ENCODE peak calls at places on chromosome 22, in seven cellular contexts. J is stimulated activated CD8-positive, alpha-beta memory T cell treated with anti-CD3 and anti-CD28 coated beads, Interleukin-4, amount 100 ng/mL, for 48 hours; P is activated CD4-positive, alpha-beta T cell treated with anti-CD3 and anti-CD28 coated beads, Interleukin-2, amount 50 U/mL, for 24 hours; R is GM04504; N is NCI-H510A treated with DMSO at 0.1 percent for 48 hours; I is T1000; V is lung. T is an unnamed sample.

GRCh38 chr22:24465566-24465965 is 29.6 kb upstream of the UPB1 start:
- DNase-seq in J (no peak), P (no peak), R (no peak), N (no peak), I (no peak), V (no peak), T (no peak)

GRCh38 chr22:20422271-20422958 is 15.2 kb downstream of the SCARF2 start:
- DNase-seq in J (no peak), P (no peak), R (peak; percentile 94), N (no peak), I (no peak), V (no peak), T (peak; percentile 38)

GRCh38 chr22:41001722-41002122 is 50.5 kb downstream of the RBX1 start:
- DNase-seq in J (no peak), P (no peak), R (peak; percentile 21), N (no peak), I (peak; percentile 6), V (no peak), T (no peak)

GRCh38 chr22:38531251-38531956 is 25.3 kb upstream of the DDX17 start:
- DNase-seq in J (no peak), P (no peak), R (no peak), N (no peak), I (no peak), V (no peak), T (no peak)

GRCh38 chr22:40022536-40023225 is 27.9 kb downstream of the FAM83F start:
- DNase-seq in J (no peak), P (no peak), R (no peak), N (no peak), I (no peak), V (no peak), T (no peak)

GRCh38 chr22:44668190-44668885 is 33.7 kb upstream of the PRR5 start:
- DNase-seq in J (no peak), P (no peak), R (no peak), N (no peak), I (no peak), V (no peak), T (no peak)

GRCh38 chr22:36224245-36224644 is 15.1 kb downstream of the APOL2 start:
- DNase-seq in J (peak; percentile 18), P (no peak), R (no peak), N (no peak), I (no peak), V (no peak), T (no peak)

GRCh38 chr22:39825661-39826102 is 67.9 kb downstream of the ENTHD1 start:
- DNase-seq in J (no peak), P (no peak), R (no peak), N (no peak), I (no peak), V (no peak), T (no peak)

GRCh38 chr22:20867179-20868099 is 8.6 kb downstream of the SNAP29 start:
- DNase-seq in J (no peak), P (no peak), R (no peak), N (no peak), I (no peak), V (peak; percentile 48), T (no peak)

GRCh38 chr22:40728731-40729189 is 49.5 kb downstream of the MCHR1 start:
- DNase-seq in J (peak; percentile 66), P (peak; percentile 32), R (no peak), N (peak; percentile 38), I (no peak), V (peak; percentile 58), T (no peak)

GRCh38 chr22:42721045-42721434 is 370 bp upstream of the A4GALT start:
- DNase-seq in J (no peak), P (no peak), R (no peak), N (no peak), I (no peak), V (no peak), T (no peak)

GRCh38 chr22:28882545-28882877 is 861 bp upstream of the ZNRF3 start:
- DNase-seq in J (peak; percentile 38), P (peak; percentile 22), R (no peak), N (no peak), I (no peak), V (no peak), T (no peak)

T was measured in AG04449.